ENCODE peak calls at places on chromosomes 1 and 21, in five cellular contexts. One of them, this sample, is unnamed.

GRCh38 chr1:46166521-46167462 is 8.1 kb upstream of the TSPAN1 start:
- DNase-seq in cardiac muscle cell: no peak
- DNase-seq in breast epithelium: no peak
- DNase-seq in astrocyte: no peak
- DNase-seq in AG04450: no peak
- DNase-seq in this sample: peak; percentile 47

GRCh38 chr1:97340951-97341350 is 579.9 kb downstream of the DPYD start:
- DNase-seq in cardiac muscle cell: peak; percentile 88
- DNase-seq in breast epithelium: no peak
- DNase-seq in astrocyte: peak; percentile 90
- DNase-seq in AG04450: no peak
- DNase-seq in this sample: no peak

GRCh38 chr21:14900058-14900457 is 164.7 kb downstream of the NRIP1 start:
- DNase-seq in cardiac muscle cell: no peak
- DNase-seq in breast epithelium: no peak
- DNase-seq in astrocyte: peak; percentile 71
- DNase-seq in AG04450: no peak
- DNase-seq in this sample: no peak

GRCh38 chr1:230030122-230030821 is 36.8 kb upstream of the GALNT2 start:
- DNase-seq in cardiac muscle cell: no peak
- DNase-seq in breast epithelium: no peak
- DNase-seq in astrocyte: no peak
- DNase-seq in AG04450: no peak
- DNase-seq in this sample: no peak

GRCh38 chr1:162983671-162984425 is 85.3 kb upstream of the RGS4 start:
- DNase-seq in cardiac muscle cell: no peak
- DNase-seq in breast epithelium: no peak
- DNase-seq in astrocyte: peak; percentile 53
- DNase-seq in AG04450: no peak
- DNase-seq in this sample: no peak

GRCh38 chr1:112021263-112021662 is 31.8 kb upstream of the KCND3 start:
- DNase-seq in cardiac muscle cell: no peak
- DNase-seq in breast epithelium: no peak
- DNase-seq in astrocyte: no peak
- DNase-seq in AG04450: no peak
- DNase-seq in this sample: no peak

GRCh38 chr1:209875510-209875909 is 47.7 kb downstream of the UTP25 start:
- DNase-seq in cardiac muscle cell: peak; percentile 71
- DNase-seq in breast epithelium: no peak
- DNase-seq in astrocyte: peak; percentile 59
- DNase-seq in AG04450: no peak
- DNase-seq in this sample: no peak

GRCh38 chr21:23968008-23968407 is 1639.3 kb downstream of the MRPL39 start:
- DNase-seq in cardiac muscle cell: no peak
- DNase-seq in breast epithelium: no peak
- DNase-seq in astrocyte: no peak
- DNase-seq in AG04450: no peak
- DNase-seq in this sample: no peak

GRCh38 chr1:116910379-116911165 is 856 bp downstream of the PTGFRN start:
- DNase-seq in cardiac muscle cell: peak; percentile 45
- DNase-seq in breast epithelium: no peak
- DNase-seq in astrocyte: no peak
- DNase-seq in AG04450: no peak
- DNase-seq in this sample: peak; percentile 20

GRCh38 chr1:36769886-36770830 is 264.2 kb downstream of the GRIK3 start:
- DNase-seq in cardiac muscle cell: no peak
- DNase-seq in breast epithelium: peak; percentile 2
- DNase-seq in astrocyte: no peak
- DNase-seq in AG04450: no peak
- DNase-seq in this sample: no peak

GRCh38 chr1:10941891-10942541 is 70.4 kb upstream of the TARDBP start:
- DNase-seq in cardiac muscle cell: peak; percentile 43
- DNase-seq in breast epithelium: no peak
- DNase-seq in astrocyte: no peak
- DNase-seq in AG04450: no peak
- DNase-seq in this sample: peak; percentile 42

GRCh38 chr1:94608142-94608851 is 66.7 kb upstream of the F3 start:
- DNase-seq in cardiac muscle cell: no peak
- DNase-seq in breast epithelium: no peak
- DNase-seq in astrocyte: no peak
- DNase-seq in AG04450: no peak
- DNase-seq in this sample: no peak

GRCh38 chr1:18288609-18289219 is 181.1 kb downstream of the IGSF21 start:
- DNase-seq in cardiac muscle cell: no peak
- DNase-seq in breast epithelium: no peak
- DNase-seq in astrocyte: no peak
- DNase-seq in AG04450: no peak
- DNase-seq in this sample: no peak

GRCh38 chr1:52003877-52004276 is 13.4 kb upstream of the RAB3B start:
- DNase-seq in cardiac muscle cell: no peak
- DNase-seq in breast epithelium: no peak
- DNase-seq in astrocyte: no peak
- DNase-seq in AG04450: no peak
- DNase-seq in this sample: no peak

GRCh38 chr1:52002038-52002917 is 11.8 kb upstream of the RAB3B start:
- DNase-seq in cardiac muscle cell: peak; percentile 94
- DNase-seq in breast epithelium: no peak
- DNase-seq in astrocyte: peak; percentile 74
- DNase-seq in AG04450: peak; percentile 84
- DNase-seq in this sample: no peak

GRCh38 chr1:51998701-51999100 is 8.2 kb upstream of the RAB3B start:
- DNase-seq in cardiac muscle cell: no peak
- DNase-seq in breast epithelium: no peak
- DNase-seq in astrocyte: no peak
- DNase-seq in AG04450: no peak
- DNase-seq in this sample: no peak

GRCh38 chr1:51998007-51998406 is 7.5 kb upstream of the RAB3B start:
- DNase-seq in cardiac muscle cell: no peak
- DNase-seq in breast epithelium: no peak
- DNase-seq in astrocyte: no peak
- DNase-seq in AG04450: no peak
- DNase-seq in this sample: no peak
- H3K27ac ChIP-seq in cardiac muscle cell: no peak overlapping the region
- H3K27ac ChIP-seq in breast epithelium: no peak overlapping the region
- H3K27ac ChIP-seq in astrocyte: no peak overlapping the region
- H3K27ac ChIP-seq in AG04450: no peak overlapping the region
- H3K27ac ChIP-seq in this sample: no peak overlapping the region

GRCh38 chr1:33657833-33658232 is 185.4 kb downstream of the ZSCAN20 start:
- DNase-seq in cardiac muscle cell: no peak
- DNase-seq in breast epithelium: no peak
- DNase-seq in astrocyte: no peak
- DNase-seq in AG04450: no peak
- DNase-seq in this sample: no peak
- H3K27me3 ChIP-seq in cardiac muscle cell: no peaks in the 10 kb centered on the region
- H3K27me3 ChIP-seq in breast epithelium: no peaks in the 10 kb centered on the region
- H3K27me3 ChIP-seq in astrocyte: no peaks in the 10 kb centered on the region
- H3K27me3 ChIP-seq in AG04450: no peaks in the 10 kb centered on the region
- H3K27me3 ChIP-seq in this sample: no peaks in the 10 kb centered on the region

GRCh38 chr21:17668479-17668878 is 55.8 kb upstream of the BTG3 start:
- DNase-seq in cardiac muscle cell: no peak
- DNase-seq in breast epithelium: no peak
- DNase-seq in astrocyte: no peak
- DNase-seq in AG04450: no peak
- DNase-seq in this sample: no peak

GRCh38 chr21:17671733-17672132 is 59.0 kb upstream of the BTG3 start:
- DNase-seq in cardiac muscle cell: no peak
- DNase-seq in breast epithelium: no peak
- DNase-seq in astrocyte: no peak
- DNase-seq in AG04450: no peak
- DNase-seq in this sample: no peak

DNA sequence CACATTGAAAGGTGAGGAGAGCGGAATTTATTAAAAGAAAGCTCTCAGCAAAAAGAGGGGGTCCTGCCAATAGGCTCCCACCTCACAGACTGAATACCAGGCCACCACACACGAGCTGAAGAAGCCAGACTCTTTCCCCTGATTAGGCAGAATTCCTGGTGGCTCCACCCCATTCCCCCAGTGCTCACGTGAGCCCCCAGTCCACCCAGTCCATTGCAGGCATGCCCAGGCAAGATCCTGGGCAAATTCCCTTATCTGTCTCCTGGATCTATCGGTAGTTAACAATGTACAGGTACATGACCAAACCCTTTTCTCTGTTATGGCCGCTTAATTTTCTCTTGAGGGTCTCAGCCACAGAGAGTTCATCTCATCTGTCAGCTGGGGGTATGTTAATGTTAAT is 54.6 kb upstream of the BTG3 start:
- DNase-seq in cardiac muscle cell: no peak
- DNase-seq in breast epithelium: no peak
- DNase-seq in astrocyte: no peak
- DNase-seq in AG04450: no peak
- DNase-seq in this sample: no peak
- H3K27ac ChIP-seq in cardiac muscle cell: no peak overlapping the region
- H3K27ac ChIP-seq in breast epithelium: no peak overlapping the region
- H3K27ac ChIP-seq in astrocyte: no peak overlapping the region
- H3K27ac ChIP-seq in AG04450: no peak overlapping the region
- H3K27ac ChIP-seq in this sample: no peak overlapping the region

GRCh38 chr1:66335859-66336640 is 197.9 kb upstream of the SGIP1 start:
- DNase-seq in cardiac muscle cell: peak; percentile 91
- DNase-seq in breast epithelium: no peak
- DNase-seq in astrocyte: no peak
- DNase-seq in AG04450: no peak
- DNase-seq in this sample: peak; percentile 57

GRCh38 chr1:66337249-66337648 is 196.7 kb upstream of the SGIP1 start:
- DNase-seq in cardiac muscle cell: no peak
- DNase-seq in breast epithelium: no peak
- DNase-seq in astrocyte: no peak
- DNase-seq in AG04450: no peak
- DNase-seq in this sample: no peak

GRCh38 chr1:66335125-66335524 is 198.8 kb upstream of the SGIP1 start:
- DNase-seq in cardiac muscle cell: no peak
- DNase-seq in breast epithelium: no peak
- DNase-seq in astrocyte: no peak
- DNase-seq in AG04450: no peak
- DNase-seq in this sample: no peak

GRCh38 chr1:66334311-66334710 is 199.6 kb upstream of the SGIP1 start:
- DNase-seq in cardiac muscle cell: no peak
- DNase-seq in breast epithelium: no peak
- DNase-seq in astrocyte: no peak
- DNase-seq in AG04450: no peak
- DNase-seq in this sample: no peak

GRCh38 chr1:66336641-66336991 is 197.3 kb upstream of the SGIP1 start:
- DNase-seq in cardiac muscle cell: no peak
- DNase-seq in breast epithelium: no peak
- DNase-seq in astrocyte: no peak
- DNase-seq in AG04450: no peak
- DNase-seq in this sample: no peak
- H3K27me3 ChIP-seq in cardiac muscle cell: no peaks in the 10 kb centered on the region
- H3K27me3 ChIP-seq in breast epithelium: no peaks in the 10 kb centered on the region
- H3K27me3 ChIP-seq in astrocyte: no peaks in the 10 kb centered on the region
- H3K27me3 ChIP-seq in AG04450: no peaks in the 10 kb centered on the region
- H3K27me3 ChIP-seq in this sample: no peaks in the 10 kb centered on the region

DNA sequence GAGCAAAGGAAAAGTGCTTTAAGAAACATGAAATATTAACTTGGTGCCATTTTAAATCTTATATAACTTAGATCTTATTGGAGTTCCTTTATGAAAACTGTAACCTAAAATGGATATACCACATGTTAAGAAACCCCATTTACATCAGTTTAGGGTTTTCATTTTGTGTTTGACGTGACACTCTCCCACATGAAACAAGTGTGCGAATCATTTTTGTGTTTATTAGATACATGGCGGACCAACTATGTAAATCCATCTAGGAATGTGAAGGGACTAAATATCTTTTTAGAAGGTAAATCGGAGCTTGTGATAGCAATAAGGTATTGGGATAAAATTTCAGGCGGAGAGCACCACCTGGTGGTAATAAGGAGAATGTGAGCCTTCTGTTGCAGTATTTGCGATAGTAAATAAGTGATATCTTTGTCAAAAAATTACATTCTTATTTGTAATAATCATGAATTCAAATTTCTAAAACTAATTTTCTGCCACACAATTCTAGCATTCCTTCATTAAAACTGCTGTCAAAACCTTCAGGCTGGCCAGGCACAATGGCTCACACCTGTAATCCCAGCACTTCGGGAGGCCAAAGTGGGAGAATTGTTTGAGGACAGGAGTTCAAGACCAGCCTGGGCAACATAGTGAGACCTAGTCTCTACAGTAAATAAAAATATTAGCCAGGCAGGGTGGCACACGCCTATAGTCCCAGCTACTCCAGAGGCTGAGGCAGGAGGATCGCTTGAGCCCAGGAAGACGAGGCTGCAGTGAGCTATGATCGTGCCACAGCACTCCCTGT is 31.3 kb downstream of the SMAP2 start:
- DNase-seq in cardiac muscle cell: peak; percentile 77
- DNase-seq in breast epithelium: no peak
- DNase-seq in astrocyte: peak; percentile 35
- DNase-seq in AG04450: no peak
- DNase-seq in this sample: no peak
- H3K27ac ChIP-seq in cardiac muscle cell: no peak overlapping the region
- H3K27ac ChIP-seq in breast epithelium: no peak overlapping the region
- H3K27ac ChIP-seq in astrocyte: no peak overlapping the region
- H3K27ac ChIP-seq in AG04450: no peak overlapping the region
- H3K27ac ChIP-seq in this sample: peak overlapping the region; percentile 48

DNA sequence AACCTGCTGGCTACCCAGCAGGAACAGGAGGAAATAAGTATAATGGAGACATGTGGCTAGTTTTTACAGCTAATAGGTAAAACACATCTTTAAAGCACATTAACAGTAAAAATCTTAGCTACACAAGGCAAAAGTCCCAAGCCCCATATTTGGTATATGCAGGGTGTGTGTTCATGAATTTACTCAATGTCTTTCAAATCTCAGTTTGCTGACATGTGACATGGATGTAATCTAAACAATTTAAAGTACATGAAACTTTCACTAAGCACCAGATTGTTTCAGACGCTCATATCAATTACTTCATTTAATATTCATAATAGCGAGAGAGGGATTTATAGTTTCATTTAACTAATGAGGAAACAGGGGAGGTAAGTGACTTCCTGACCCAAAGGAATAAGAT is 3.9 kb downstream of the TACSTD2 start:
- DNase-seq in cardiac muscle cell: no peak
- DNase-seq in breast epithelium: no peak
- DNase-seq in astrocyte: no peak
- DNase-seq in AG04450: no peak
- DNase-seq in this sample: no peak
- H3K27me3 ChIP-seq in cardiac muscle cell: peaks cover 95% of the 10 kb centered on the region
- H3K27me3 ChIP-seq in breast epithelium: no peaks in the 10 kb centered on the region
- H3K27me3 ChIP-seq in astrocyte: peaks cover 40% of the 10 kb centered on the region
- H3K27me3 ChIP-seq in AG04450: peaks cover 64% of the 10 kb centered on the region
- H3K27me3 ChIP-seq in this sample: peaks cover 37% of the 10 kb centered on the region